ENCODE peak calls at places on chromosomes 4 and X, in six cellular contexts. S, F, E, K, U and L are unnamed samples. For H3K4me1 and H3K27me3, the result is how much of the 10 kb centered on the place peaks cover.

GRCh38 chr4:75939890-75940691 is 722 bp downstream of the NAAA start:
- DNase-seq in S (peak), F (peak), E (peak), K (peak), U (peak), L (peak)

GRCh38 chr4:13483142-13484044 is 747 bp downstream of the RAB28 start:
- DNase-seq in S (peak), F (peak), E (peak), K (peak), U (peak), L (peak)

GRCh38 chr4:83708500-83709175 is 172.7 kb downstream of the GPAT3 start:
- DNase-seq in S (no peak), F (no peak), E (no peak), K (no peak), U (no peak), L (no peak)

GRCh38 chr4:38664704-38665401 is 854 bp downstream of the KLF3 start:
- DNase-seq in S (peak), F (peak), E (peak), K (peak), U (peak), L (peak)

GRCh38 chr4:180372671-180373070 is 1870.5 kb upstream of the TENM3 start:
- DNase-seq in S (no peak), F (no peak), E (no peak), K (no peak), U (no peak), L (no peak)

GRCh38 chr4:134216436-134216835 is 14.8 kb upstream of the PABPC4L start:
- DNase-seq in S (no peak), F (no peak), E (no peak), K (no peak), U (no peak), L (no peak)

GRCh38 chrX:114964374-114964773 is 53.0 kb downstream of the IL13RA2 start:
- DNase-seq in S (no peak), F (no peak), E (no peak), K (no peak), U (no peak), L (no peak)

GRCh38 chr4:165537028-165537648 is 158.3 kb downstream of the CPE start:
- DNase-seq in S (no peak), F (peak), E (peak), K (peak), U (no peak), L (no peak)

GRCh38 chrX:70313503-70313902 is 23.6 kb downstream of the KIF4A start:
- DNase-seq in S (no peak), F (no peak), E (no peak), K (no peak), U (no peak), L (no peak)

GRCh38 chrX:55715847-55716246 is 1.7 kb upstream of the RRAGB start:
- DNase-seq in S (no peak), F (no peak), E (no peak), K (no peak), U (no peak), L (no peak)

GRCh38 chrX:15350329-15350996 is 15.1 kb upstream of the PIGA start:
- DNase-seq in S (no peak), F (no peak), E (no peak), K (no peak), U (no peak), L (no peak)

GRCh38 chr4:139144161-139144859 is 32.7 kb downstream of the ELF2 start:
- DNase-seq in S (no peak), F (peak), E (peak), K (no peak), U (peak), L (no peak)

GRCh38 chr4:125313497-125313896 is 1.3 kb upstream of the FAT4 start:
- DNase-seq in S (no peak), F (peak), E (peak), K (peak), U (no peak), L (no peak)

GRCh38 chr4:39120418-39120817 is 58.4 kb downstream of the KLHL5 start:
- DNase-seq in S (no peak), F (no peak), E (no peak), K (no peak), U (no peak), L (no peak)

GRCh38 chr4:128390475-128390996 is 102.9 kb upstream of the PGRMC2 start:
- DNase-seq in S (no peak), F (no peak), E (no peak), K (no peak), U (no peak), L (no peak)

GRCh38 chr4:11106769-11107168 is 321.9 kb downstream of the HS3ST1 start:
- DNase-seq in S (no peak), F (no peak), E (no peak), K (no peak), U (no peak), L (no peak)

GRCh38 chrX:71619193-71619592 is 882 bp upstream of the CXCR3 start:
- DNase-seq in S (no peak), F (no peak), E (no peak), K (no peak), U (no peak), L (peak)

GRCh38 chr4:189029961-189030360 is 890.7 kb downstream of the TRIML1 start:
- DNase-seq in S (no peak), F (no peak), E (no peak), K (no peak), U (no peak), L (no peak)

GRCh38 chrX:85994787-85995186 is 52.6 kb downstream of the CHM start:
- DNase-seq in S (no peak), F (no peak), E (no peak), K (no peak), U (no peak), L (no peak)

GRCh38 chrX:40843643-40844042 is 108.3 kb upstream of the MED14 start:
- DNase-seq in S (no peak), F (no peak), E (no peak), K (no peak), U (no peak), L (no peak)

DNA sequence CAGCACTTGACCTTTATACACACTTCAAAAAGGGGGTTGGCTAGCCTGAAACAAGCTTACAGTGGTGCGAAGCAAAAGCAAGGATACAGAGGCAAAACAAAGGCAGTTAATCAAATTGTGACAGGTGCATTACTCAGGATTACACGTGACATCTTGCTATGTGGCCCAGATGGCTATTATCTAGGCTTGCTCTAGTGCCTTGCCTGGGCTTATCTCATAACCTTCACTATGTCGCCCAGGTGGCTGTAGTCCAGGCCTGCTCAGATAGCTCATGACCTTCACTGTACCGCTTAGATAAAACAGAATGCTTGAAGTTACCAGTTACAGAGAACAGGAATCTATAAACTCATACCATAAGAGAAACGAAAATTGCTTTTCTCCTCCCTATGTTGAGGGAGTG is 1092.1 kb upstream of the PRKX start:
- DNase-seq in S (no peak), F (no peak), E (no peak), K (no peak), U (no peak), L (no peak)
- H3K4me1 ChIP-seq in S (under half), F (under half), E (under half), K (under half), U (under half), L (under half)

GRCh38 chrX:110412971-110413726 is 54.5 kb downstream of the RTL9 start:
- DNase-seq in S (peak), F (peak), E (peak), K (peak), U (peak), L (peak)
- H3K27me3 ChIP-seq in S (under half), F (under half), E (under half), K (under half), U (under half), L (under half)

DNA sequence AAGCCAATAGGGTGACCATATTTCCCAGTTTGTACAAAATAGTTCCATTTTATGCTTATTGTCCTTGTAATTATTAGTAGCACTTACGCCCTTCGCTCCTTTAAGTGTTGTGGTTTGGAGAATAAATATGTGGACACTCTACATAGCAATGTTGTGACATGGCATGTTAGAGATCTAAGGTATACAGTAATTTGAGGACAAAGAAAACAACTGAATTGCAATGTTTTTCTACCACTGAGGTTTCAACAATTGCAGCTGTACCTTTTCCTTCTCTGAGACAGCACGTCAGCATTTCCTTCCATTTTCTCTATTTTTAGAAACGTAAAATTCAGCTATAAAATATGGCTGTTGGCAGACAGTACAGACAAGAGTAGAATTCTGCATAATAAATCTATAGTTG is 323.1 kb downstream of the MAPK10 start:
- DNase-seq in S (no peak), F (no peak), E (no peak), K (peak), U (no peak), L (no peak)
- H3K4me1 ChIP-seq in S (under half), F (under half), E (under half), K (under half), U (under half), L (under half)

GRCh38 chrX:136822337-136823095 is 41.8 kb upstream of the ARHGEF6 start:
- DNase-seq in S (no peak), F (no peak), E (no peak), K (no peak), U (peak), L (no peak)
- H3K27me3 ChIP-seq in S (under half), F (under half), E (under half), K (under half), U (under half), L (under half)